ENCODE peak calls at places on chromosome 2, in six cellular contexts. Q is SK-N-SH, D is thyroid gland, P is bronchial epithelial cell, J is pancreas, U is endodermal cell. E is an unnamed sample.
A peak's percentile ranks its signal among the peaks of the same experiment; 100 is the strongest.

GRCh38 chr2:31256611-31257382 is 22.8 kb downstream of the EHD3 start:
- DNase-seq in Q (no peak), D (no peak), P (no peak), J (no peak), U (peak; percentile 78), E (no peak)

GRCh38 chr2:235049069-235049468 is 97.3 kb downstream of the SH3BP4 start:
- DNase-seq in Q (no peak), D (no peak), P (no peak), J (peak; percentile 97), U (peak; percentile 32), E (no peak)

GRCh38 chr2:29662841-29663240 is 258.5 kb downstream of the ALK start:
- DNase-seq in Q (no peak), D (no peak), P (peak; percentile 93), J (no peak), U (no peak), E (peak; percentile 7)

GRCh38 chr2:41711736-41712135 is 336.1 kb upstream of the PKDCC start:
- DNase-seq in Q (no peak), D (peak; percentile 24), P (no peak), J (no peak), U (no peak), E (no peak)

GRCh38 chr2:165839610-165840009 is 45.6 kb upstream of the GALNT3 start:
- DNase-seq in Q (no peak), D (no peak), P (peak; percentile 62), J (no peak), U (no peak), E (peak; percentile 31)

GRCh38 chr2:85723707-85724360 is 29.7 kb downstream of the GNLY start:
- DNase-seq in Q (no peak), D (no peak), P (no peak), J (no peak), U (no peak), E (peak; percentile 77)

GRCh38 chr2:144643537-144644336 is 123.8 kb upstream of the ZEB2 start:
- DNase-seq in Q (no peak), D (no peak), P (no peak), J (no peak), U (no peak), E (no peak)

GRCh38 chr2:68193774-68194372 is 36.2 kb downstream of the PNO1 start:
- DNase-seq in Q (no peak), D (no peak), P (peak; percentile 82), J (no peak), U (no peak), E (peak; percentile 36)

GRCh38 chr2:113711857-113712256 is 44.6 kb downstream of the SLC35F5 start:
- DNase-seq in Q (no peak), D (no peak), P (no peak), J (no peak), U (no peak), E (no peak)

GRCh38 chr2:35391736-35392442 is 963.7 kb upstream of the CRIM1 start:
- DNase-seq in Q (peak; percentile 9), D (no peak), P (no peak), J (no peak), U (no peak), E (no peak)

GRCh38 chr2:13021470-13021957 is 304.8 kb downstream of the TRIB2 start:
- DNase-seq in Q (peak; percentile 34), D (no peak), P (no peak), J (no peak), U (no peak), E (no peak)

GRCh38 chr2:45130758-45131157 is 121.5 kb upstream of the SIX2 start:
- DNase-seq in Q (no peak), D (no peak), P (peak; percentile 33), J (no peak), U (no peak), E (no peak)

GRCh38 chr2:46364797-46365457 is 67.7 kb downstream of the EPAS1 start:
- DNase-seq in Q (peak; percentile 80), D (peak; percentile 27), P (peak; percentile 59), J (peak; percentile 45), U (peak; percentile 67), E (peak; percentile 77)

GRCh38 chr2:106104332-106105062 is 89.6 kb downstream of the UXS1 start:
- DNase-seq in Q (peak; percentile 81), D (peak; percentile 60), P (peak; percentile 61), J (peak; percentile 74), U (peak; percentile 87), E (peak; percentile 59)

GRCh38 chr2:225788571-225788970 is 389.1 kb downstream of the NYAP2 start:
- DNase-seq in Q (no peak), D (no peak), P (no peak), J (no peak), U (no peak), E (no peak)

GRCh38 chr2:3486047-3487027 is 33.0 kb downstream of the ADI1 start:
- DNase-seq in Q (peak; percentile 32), D (no peak), P (no peak), J (no peak), U (no peak), E (no peak)

GRCh38 chr2:11239718-11240462 is 84.6 kb downstream of the SLC66A3 start:
- DNase-seq in Q (no peak), D (no peak), P (peak; percentile 37), J (no peak), U (no peak), E (no peak)

GRCh38 chr2:134736167-134736885 is 17.5 kb upstream of the TMEM163 start:
- DNase-seq in Q (no peak), D (no peak), P (peak; percentile 69), J (no peak), U (peak; percentile 69), E (peak; percentile 62)

GRCh38 chr2:113304702-113305101 is 26.0 kb upstream of the PAX8 start:
- DNase-seq in Q (no peak), D (no peak), P (no peak), J (no peak), U (no peak), E (no peak)

GRCh38 chr2:222796413-222797103 is 64.3 kb upstream of the ACSL3 start:
- DNase-seq in Q (no peak), D (no peak), P (no peak), J (peak; percentile 54), U (peak; percentile 73), E (no peak)

GRCh38 chr2:112529751-112530150 is 12.5 kb upstream of the POLR1B start:
- DNase-seq in Q (no peak), D (no peak), P (no peak), J (no peak), U (no peak), E (no peak)

GRCh38 chr2:60602388-60602787 is 48.9 kb upstream of the BCL11A start:
- DNase-seq in Q (no peak), D (no peak), P (no peak), J (no peak), U (no peak), E (no peak)

GRCh38 chr2:8279506-8279905 is 402.4 kb upstream of the ID2 start:
- DNase-seq in Q (no peak), D (no peak), P (no peak), J (no peak), U (no peak), E (no peak)

GRCh38 chr2:238955648-238956531 is 108.0 kb downstream of the TWIST2 start:
- DNase-seq in Q (no peak), D (no peak), P (peak; percentile 55), J (no peak), U (no peak), E (peak; percentile 72)

GRCh38 chr2:69755862-69756467 is 14.0 kb downstream of the ANXA4 start:
- DNase-seq in Q (no peak), D (no peak), P (peak; percentile 92), J (no peak), U (no peak), E (peak; percentile 69)

GRCh38 chr2:169225233-169225750 is 137.0 kb downstream of the LRP2 start:
- DNase-seq in Q (no peak), D (peak; percentile 58), P (no peak), J (no peak), U (no peak), E (no peak)

GRCh38 chr2:202017940-202018339 is 15.7 kb upstream of the FZD7 start:
- DNase-seq in Q (peak; percentile 72), D (no peak), P (no peak), J (no peak), U (no peak), E (no peak)

DNA sequence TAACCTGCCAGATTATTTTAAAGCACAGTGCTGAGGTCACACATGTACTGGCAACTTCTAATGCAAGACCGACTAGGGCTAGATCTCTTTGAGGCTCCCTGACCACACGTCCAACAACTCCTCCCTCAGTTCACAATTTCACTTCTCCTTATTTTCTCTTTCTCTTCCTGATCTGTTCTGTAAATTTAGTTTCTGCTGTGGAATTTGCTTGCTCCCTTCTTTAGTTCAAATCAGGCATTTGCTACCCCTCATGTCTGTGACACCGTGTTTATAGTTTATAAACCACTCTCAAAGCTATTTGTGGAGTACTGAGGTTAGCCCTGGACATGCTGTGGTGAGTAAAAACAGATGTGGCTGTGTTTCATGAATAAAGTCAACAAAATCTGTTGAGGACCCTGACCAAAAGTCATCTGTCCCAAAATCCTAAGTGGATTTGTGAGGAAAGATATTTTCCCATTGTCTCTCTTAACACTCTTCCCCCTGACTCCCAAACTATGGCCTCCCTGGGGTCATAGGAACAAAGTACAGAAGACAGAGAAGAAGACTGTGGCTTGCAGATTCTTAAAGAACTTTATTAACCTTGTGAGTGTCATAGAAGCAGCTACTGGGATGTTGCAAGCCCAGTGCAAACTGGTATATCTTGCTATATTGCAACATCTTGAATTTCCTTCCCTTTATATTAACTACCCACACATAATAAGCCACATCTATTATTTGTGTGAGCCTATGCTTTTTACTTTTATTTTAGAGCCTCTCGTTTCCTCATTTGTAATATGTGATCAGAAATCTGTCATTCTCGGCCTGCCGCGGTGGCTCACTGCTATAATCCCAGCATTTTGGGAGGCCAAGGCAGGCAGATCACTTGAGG is 3.5 kb upstream of the NAGK start:
- DNase-seq in Q (no peak), D (no peak), P (peak; percentile 63), J (no peak), U (no peak), E (peak; percentile 54)
- H3K4me3 ChIP-seq in Q (no peak overlapping the region), D (no peak overlapping the region), P (no peak overlapping the region), J (no peak overlapping the region), U (peak overlapping the region; percentile 24), E (no peak overlapping the region)

GRCh38 chr2:28393115-28393836 is 618 bp downstream of the FOSL2 start:
- DNase-seq in Q (peak; percentile 80), D (peak; percentile 80), P (peak; percentile 21), J (peak; percentile 75), U (peak; percentile 74), E (peak; percentile 66)

GRCh38 chr2:28391564-28392296 is 928 bp upstream of the FOSL2 start:
- DNase-seq in Q (peak; percentile 91), D (peak; percentile 86), P (peak; percentile 70), J (peak; percentile 83), U (peak; percentile 90), E (peak; percentile 94)

GRCh38 chr2:28390857-28391563 is 1.6 kb upstream of the FOSL2 start:
- DNase-seq in Q (peak; percentile 84), D (peak; percentile 66), P (peak; percentile 67), J (peak; percentile 76), U (peak; percentile 85), E (peak; percentile 91)

GRCh38 chr2:28394331-28394877 is 1.7 kb downstream of the FOSL2 start:
- DNase-seq in Q (no peak), D (peak; percentile 76), P (peak; percentile 29), J (peak; percentile 55), U (no peak), E (peak; percentile 76)

GRCh38 chr2:28392297-28393114 is at the start of gene FOSL2:
- DNase-seq in Q (peak; percentile 98), D (peak; percentile 97), P (peak; percentile 99), J (peak; percentile 97), U (peak; percentile 97), E (peak; percentile 100)
- TF ChIP-seq CTCF in Q (no peak), D (peak; percentile 0), P (no peak), J (no peak), U (peak; percentile 32), E (no peak)

GRCh38 chr2:217935901-217936684 is 66.7 kb downstream of the TNS1 start:
- DNase-seq in Q (no peak), D (peak; percentile 92), P (peak; percentile 40), J (no peak), U (no peak), E (peak; percentile 77)
- H3K4me3 ChIP-seq in Q (no peak overlapping the region), D (no peak overlapping the region), P (no peak overlapping the region), J (no peak overlapping the region), U (no peak overlapping the region), E (no peak overlapping the region)

GRCh38 chr2:241218131-241219029 is 29.9 kb downstream of the ANO7 start:
- DNase-seq in Q (peak; percentile 88), D (peak; percentile 53), P (peak; percentile 23), J (peak; percentile 53), U (peak; percentile 83), E (peak; percentile 33)
- TF ChIP-seq CTCF in Q (peak; percentile 26), D (peak; percentile 15), P (peak; percentile 28), J (no peak), U (peak; percentile 49), E (no peak)